ENCODE peak calls at places on chromosomes 16 and 17, in six cellular contexts. N is neural progenitor cell, B is tibial artery, Q is pancreas, C is heart left ventricle, E is kidney. T is an unnamed sample.

GRCh38 chr16:50323335-50324011 is 45.3 kb downstream of the BRD7 start:
- DNase-seq in E (no peak), N (no peak), B (no peak), C (peak; percentile 9), Q (no peak), T (no peak)

GRCh38 chr16:86485746-86486145 is 24.6 kb upstream of the FOXF1 start:
- DNase-seq in N (no peak), B (no peak), E (no peak), Q (no peak), C (no peak), T (no peak)

GRCh38 chr16:55297910-55298175 is 26.2 kb upstream of the IRX6 start:
- DNase-seq in B (no peak), Q (no peak), E (no peak), C (no peak), N (no peak), T (no peak)

GRCh38 chr16:2194852-2195315 is 1.5 kb downstream of the CASKIN1 start:
- DNase-seq in B (no peak), C (no peak), N (peak; percentile 64), E (no peak), Q (peak; percentile 68), T (peak; percentile 48)

GRCh38 chr17:44241104-44241503 is 21.6 kb upstream of the UBTF start:
- DNase-seq in B (no peak), Q (no peak), C (no peak), E (no peak), N (no peak), T (no peak)

GRCh38 chr16:50310308-50311133 is 44.2 kb downstream of the ADCY7 start:
- DNase-seq in B (peak; percentile 67), E (peak; percentile 72), N (no peak), C (no peak), Q (no peak), T (no peak)

GRCh38 chr17:35981908-35982330 is 622 bp upstream of the CCL16 start:
- DNase-seq in C (no peak), B (no peak), E (no peak), Q (no peak), N (peak; percentile 27), T (no peak)

GRCh38 chr17:82949361-82949760 is 109.5 kb upstream of the ZNF750 start:
- DNase-seq in C (no peak), N (no peak), B (peak; percentile 44), Q (no peak), E (peak; percentile 35), T (no peak)

GRCh38 chr16:83393196-83393981 is 414.4 kb upstream of the HSBP1 start:
- DNase-seq in E (no peak), C (no peak), Q (no peak), B (peak; percentile 77), N (peak; percentile 15), T (no peak)

GRCh38 chr17:17227608-17228520 is 9.1 kb downstream of the FLCN start:
- DNase-seq in E (peak; percentile 45), B (peak; percentile 68), Q (no peak), N (no peak), C (peak; percentile 59), T (no peak)

GRCh38 chr16:30619207-30619606 is 9.0 kb upstream of the ZNF689 start:
- DNase-seq in Q (no peak), C (no peak), E (no peak), B (no peak), N (no peak), T (peak; percentile 56)

GRCh38 chr17:44556114-44556853 is 1.0 kb upstream of the FZD2 start:
- DNase-seq in B (peak; percentile 66), Q (peak; percentile 25), C (peak; percentile 32), E (no peak), N (peak; percentile 98), T (peak; percentile 71)

GRCh38 chr17:31495049-31495885 is 103.8 kb downstream of the RAB11FIP4 start:
- DNase-seq in E (peak; percentile 94), N (no peak), B (no peak), C (no peak), Q (peak; percentile 76), T (no peak)

GRCh38 chr17:76561799-76562268 is 22.0 kb downstream of the PRCD start:
- DNase-seq in C (no peak), E (no peak), N (no peak), B (no peak), Q (no peak), T (no peak)

GRCh38 chr17:73476890-73477350 is 165.1 kb upstream of the CDC42EP4 start:
- DNase-seq in N (no peak), C (peak; percentile 54), E (peak; percentile 63), Q (no peak), B (no peak), T (no peak)

GRCh38 chr17:40107266-40107980 is 7.0 kb upstream of the NR1D1 start:
- DNase-seq in N (no peak), Q (no peak), E (no peak), B (no peak), C (peak; percentile 27), T (no peak)

GRCh38 chr17:83077411-83077810 is 2.0 kb upstream of the METRNL start:
- DNase-seq in N (no peak), C (no peak), Q (no peak), B (no peak), E (peak; percentile 80), T (no peak)

GRCh38 chr17:74282587-74283370 is 8.7 kb downstream of the DNAI2 start:
- DNase-seq in N (no peak), B (no peak), C (no peak), E (no peak), Q (no peak), T (no peak)

GRCh38 chr16:21663889-21664647 is at the start of gene OTOA:
- DNase-seq in N (peak; percentile 46), B (no peak), E (peak; percentile 75), Q (no peak), C (no peak), T (peak; percentile 8)

GRCh38 chr17:5097101-5097834 is 14.4 kb downstream of the ZNF232 start:
- DNase-seq in C (peak; percentile 76), E (peak; percentile 89), Q (peak; percentile 61), B (peak; percentile 71), N (peak; percentile 92), T (no peak)

GRCh38 chr16:73405851-73406250 is 357.9 kb upstream of the ZFHX3 start:
- DNase-seq in B (no peak), N (no peak), Q (no peak), E (no peak), C (no peak), T (no peak)

GRCh38 chr17:17570207-17570797 is 21.2 kb downstream of the PEMT start:
- DNase-seq in B (no peak), C (no peak), N (peak; percentile 72), E (no peak), Q (peak; percentile 75), T (peak; percentile 34)

GRCh38 chr17:44095647-44096496 is 25.3 kb downstream of the G6PC3 start:
- DNase-seq in C (peak; percentile 90), B (no peak), Q (no peak), E (peak; percentile 86), N (peak; percentile 92), T (peak; percentile 89)

GRCh38 chr17:57862410-57862989 is 12.7 kb upstream of the MRPS23 start:
- DNase-seq in E (no peak), Q (no peak), N (no peak), B (no peak), C (no peak), T (no peak)

GRCh38 chr17:1315891-1316403 is 36.5 kb downstream of the TRARG1 start:
- DNase-seq in Q (no peak), N (no peak), B (peak; percentile 96), C (no peak), E (no peak), T (no peak)

GRCh38 chr17:30819941-30820705 is 4.4 kb downstream of the CRLF3 start:
- DNase-seq in E (peak; percentile 37), Q (no peak), B (no peak), C (no peak), N (no peak), T (no peak)

GRCh38 chr17:7064248-7064647 is 15.8 kb downstream of the CLEC10A start:
- DNase-seq in B (no peak), Q (no peak), C (no peak), E (no peak), N (no peak), T (no peak)

GRCh38 chr16:83744521-83744981 is 63.2 kb upstream of the HSBP1 start:
- DNase-seq in C (no peak), Q (no peak), E (peak; percentile 86), N (no peak), B (peak; percentile 70), T (no peak)

GRCh38 chr17:50130778-50131317 is 888 bp upstream of the SAMD14 start:
- DNase-seq in Q (no peak), E (no peak), B (peak; percentile 76), C (no peak), N (peak; percentile 37), T (no peak)

GRCh38 chr16:83934684-83934977 is 18.4 kb upstream of the OSGIN1 start:
- DNase-seq in C (no peak), E (no peak), B (no peak), N (no peak), Q (no peak), T (no peak)

GRCh38 chr16:17331071-17331521 is 139.7 kb downstream of the XYLT1 start:
- DNase-seq in N (no peak), B (peak; percentile 85), E (no peak), Q (no peak), C (peak; percentile 32), T (no peak)

GRCh38 chr17:72554508-72554907 is 433.7 kb downstream of the SOX9 start:
- DNase-seq in E (no peak), N (no peak), C (no peak), Q (no peak), B (no peak), T (no peak)

GRCh38 chr16:9954181-9954580 is 228.0 kb downstream of the GRIN2A start:
- DNase-seq in Q (no peak), N (no peak), B (no peak), C (no peak), E (no peak), T (no peak)

GRCh38 chr17:81558941-81559806 is 7.0 kb upstream of the FAAP100 start:
- DNase-seq in N (peak; percentile 27), B (no peak), Q (no peak), C (no peak), E (peak; percentile 51), T (no peak)
- H3K36me3 ChIP-seq in N (no peaks in the 10 kb centered on the region), B (peaks cover 76% of the 10 kb centered on the region), Q (peaks cover 15% of the 10 kb centered on the region), C (peaks cover 74% of the 10 kb centered on the region), E (peaks cover 8% of the 10 kb centered on the region), T (peaks cover 45% of the 10 kb centered on the region)

DNA sequence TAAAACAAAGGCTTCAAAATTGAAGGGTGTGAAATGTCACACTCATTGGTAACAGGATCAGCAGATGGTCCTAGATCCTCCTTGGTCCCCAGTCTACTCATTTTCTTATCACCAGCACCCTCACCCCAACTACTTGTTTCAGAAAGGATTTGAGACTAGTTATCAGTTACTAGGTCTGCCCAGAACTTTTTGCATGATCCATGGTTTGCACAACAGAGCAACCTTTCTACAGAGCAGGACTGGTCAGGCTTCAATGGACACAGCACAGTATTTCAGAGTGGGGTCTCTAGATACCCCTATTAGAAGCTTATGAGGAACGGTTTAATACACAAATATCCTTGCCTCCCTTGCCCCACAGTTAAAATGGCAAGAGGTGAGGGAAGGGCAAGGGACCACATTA is 25.6 kb downstream of the TTC19 start:
- DNase-seq in E (no peak), Q (no peak), C (no peak), B (no peak), N (no peak), T (no peak)
- H3K36me3 ChIP-seq in E (peaks cover 39% of the 10 kb centered on the region), Q (peaks cover 31% of the 10 kb centered on the region), C (peaks cover 87% of the 10 kb centered on the region), B (peaks cover 74% of the 10 kb centered on the region), N (peaks cover 15% of the 10 kb centered on the region), T (peaks cover 59% of the 10 kb centered on the region)

GRCh38 chr17:8142887-8143580 is 9.2 kb downstream of the PER1 start:
- DNase-seq in B (no peak), N (no peak), C (no peak), Q (peak; percentile 19), E (no peak), T (no peak)
- H3K36me3 ChIP-seq in B (peaks cover 88% of the 10 kb centered on the region), N (no peaks in the 10 kb centered on the region), C (peaks cover 90% of the 10 kb centered on the region), Q (peaks cover 86% of the 10 kb centered on the region), E (peaks cover 66% of the 10 kb centered on the region), T (peaks cover 56% of the 10 kb centered on the region)

GRCh38 chr17:21285164-21286065 is 904 bp downstream of the MAP2K3 start:
- DNase-seq in B (peak; percentile 76), C (peak; percentile 34), Q (no peak), E (peak; percentile 78), N (peak; percentile 36), T (peak; percentile 66)
- H3K36me3 ChIP-seq in B (no peaks in the 10 kb centered on the region), C (no peaks in the 10 kb centered on the region), Q (no peaks in the 10 kb centered on the region), E (no peaks in the 10 kb centered on the region), N (no peaks in the 10 kb centered on the region), T (no peaks in the 10 kb centered on the region)